ENCODE peak calls at places on chromosomes 13 and 19, in ten cellular contexts. Z, X, G, N, L, R, S, H, K and A are unnamed samples.

GRCh38 chr13:65606622-65607021 is 1623.5 kb downstream of the PCDH9 start:
- DNase-seq in Z (no peak), X (no peak), G (no peak), N (no peak), L (no peak), R (no peak), S (no peak), H (peak; percentile 14), K (no peak), A (no peak)

GRCh38 chr19:13770013-13770635 is 4.1 kb upstream of the C19orf53 start:
- DNase-seq in Z (no peak), X (no peak), G (no peak), N (peak; percentile 68), L (no peak), R (no peak), S (no peak), H (no peak), K (no peak), A (no peak)

GRCh38 chr19:13505164-13505695 is 1.0 kb downstream of the CACNA1A start:
- DNase-seq in Z (no peak), X (no peak), G (no peak), N (peak; percentile 76), L (no peak), R (no peak), S (no peak), H (no peak), K (no peak), A (no peak)

GRCh38 chr19:29823581-29824330 is 12.0 kb downstream of the CCNE1 start:
- DNase-seq in Z (peak; percentile 25), X (no peak), G (no peak), N (no peak), L (no peak), R (no peak), S (no peak), H (no peak), K (no peak), A (no peak)

GRCh38 chr19:50311723-50312635 is 17.2 kb downstream of the KCNC3 start:
- DNase-seq in Z (no peak), X (no peak), G (peak; percentile 68), N (peak; percentile 67), L (no peak), R (no peak), S (no peak), H (no peak), K (peak; percentile 62), A (no peak)

GRCh38 chr13:44108345-44108858 is 228.7 kb downstream of the LACC1 start:
- DNase-seq in Z (peak; percentile 54), X (peak; percentile 72), G (no peak), N (no peak), L (no peak), R (no peak), S (no peak), H (no peak), K (peak; percentile 83), A (no peak)

GRCh38 chr19:51976852-51977251 is 9.8 kb downstream of the ZNF350 start:
- DNase-seq in Z (no peak), X (no peak), G (no peak), N (no peak), L (no peak), R (no peak), S (no peak), H (no peak), K (no peak), A (no peak)

GRCh38 chr13:24681930-24682329 is 1.7 kb downstream of the ATP12A start:
- DNase-seq in Z (no peak), X (no peak), G (no peak), N (no peak), L (no peak), R (no peak), S (no peak), H (no peak), K (no peak), A (no peak)

GRCh38 chr13:96822900-96823299 is 171.4 kb downstream of the OXGR1 start:
- DNase-seq in Z (no peak), X (peak; percentile 49), G (no peak), N (no peak), L (peak; percentile 53), R (no peak), S (no peak), H (no peak), K (peak; percentile 60), A (no peak)

GRCh38 chr19:1313695-1314613 is 28.3 kb downstream of the EFNA2 start:
- DNase-seq in Z (no peak), X (no peak), G (peak; percentile 46), N (no peak), L (no peak), R (no peak), S (no peak), H (no peak), K (no peak), A (no peak)

GRCh38 chr13:24159921-24160324 is 597 bp upstream of the SPATA13 start:
- DNase-seq in Z (no peak), X (no peak), G (peak; percentile 73), N (no peak), L (no peak), R (no peak), S (no peak), H (no peak), K (no peak), A (no peak)

GRCh38 chr13:30418075-30418715 is 4.1 kb upstream of the UBE2L5 start:
- DNase-seq in Z (no peak), X (no peak), G (no peak), N (peak; percentile 42), L (no peak), R (no peak), S (no peak), H (no peak), K (no peak), A (no peak)

GRCh38 chr19:2333027-2333806 is 4.7 kb downstream of the SPPL2B start:
- DNase-seq in Z (no peak), X (peak; percentile 45), G (peak; percentile 85), N (no peak), L (peak; percentile 80), R (no peak), S (no peak), H (no peak), K (peak; percentile 50), A (no peak)

DNA sequence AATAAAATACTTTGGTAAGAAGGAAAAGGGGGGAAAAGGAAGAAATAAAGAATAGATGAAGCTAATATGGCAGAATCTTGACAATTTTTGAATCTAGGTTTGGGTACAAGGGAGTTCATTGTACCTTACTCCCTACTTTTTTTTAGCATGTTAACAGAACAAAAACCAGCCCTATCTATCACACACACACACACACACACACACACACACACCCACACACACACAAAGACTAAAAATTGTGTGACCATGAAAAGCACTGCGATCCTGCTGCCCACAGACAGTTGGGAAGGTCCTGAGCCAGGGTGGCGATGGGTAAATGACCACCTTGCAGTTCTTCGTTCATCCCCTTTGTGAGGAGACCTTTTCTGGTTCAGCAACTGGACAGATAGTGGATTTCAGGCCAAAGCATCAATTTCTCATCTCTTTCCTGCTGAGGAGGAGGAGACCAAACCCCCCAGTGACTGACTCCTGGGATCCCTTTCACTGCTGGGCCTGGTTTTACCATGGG is 91.8 kb downstream of the SIPA1L3 start:
- DNase-seq in Z (no peak), X (no peak), G (no peak), N (no peak), L (no peak), R (no peak), S (no peak), H (no peak), K (no peak), A (no peak)
- H3K4me3 ChIP-seq in Z (no peak overlapping the region), X (no peak overlapping the region), G (no peak overlapping the region), N (peak overlapping the region; percentile 18), L (no peak overlapping the region), R (no peak overlapping the region), S (no peak overlapping the region), H (no peak overlapping the region), K (no peak overlapping the region), A (no peak overlapping the region)

GRCh38 chr19:49152218-49152550 is 3.0 kb downstream of the HRC start:
- DNase-seq in Z (no peak), X (no peak), G (no peak), N (peak; percentile 54), L (no peak), R (no peak), S (no peak), H (no peak), K (no peak), A (no peak)
- H3K27ac ChIP-seq in Z (peak overlapping the region; percentile 60), X (peak overlapping the region; percentile 85), G (no peak overlapping the region), N (no peak overlapping the region), L (no peak overlapping the region), R (no peak overlapping the region), S (no peak overlapping the region), H (no peak overlapping the region), K (no peak overlapping the region), A (peak overlapping the region; percentile 94)

DNA sequence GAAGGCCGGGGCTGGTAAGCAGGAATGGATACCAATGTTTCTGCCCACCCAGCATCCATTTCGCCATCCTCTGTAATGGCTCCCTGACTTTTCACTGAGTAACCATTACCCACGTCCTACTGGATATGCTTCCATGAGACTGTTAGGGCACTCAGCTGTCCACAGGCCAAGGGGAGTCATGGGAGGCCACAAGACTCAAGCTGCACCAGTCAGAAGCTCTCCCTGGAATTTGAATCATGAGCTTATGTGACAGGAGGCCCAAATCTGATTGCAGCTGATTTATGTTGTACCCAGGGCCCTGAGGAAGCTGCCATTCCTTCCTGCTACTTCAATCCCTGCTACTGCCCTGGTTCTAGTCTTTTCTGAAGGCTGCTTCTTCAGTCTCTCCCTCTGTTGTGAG is 28.3 kb downstream of the DEDD2 start:
- DNase-seq in Z (no peak), X (no peak), G (no peak), N (peak; percentile 78), L (no peak), R (no peak), S (no peak), H (no peak), K (no peak), A (no peak)
- TF ChIP-seq CTCF in Z (no peak), X (no peak), G (no peak), N (no peak), L (no peak), R (no peak), S (no peak), H (no peak), K (no peak), A (no peak)

GRCh38 chr13:114130131-114130707 is 2.2 kb downstream of the RASA3 start:
- DNase-seq in Z (no peak), X (no peak), G (no peak), N (no peak), L (no peak), R (no peak), S (no peak), H (no peak), K (no peak), A (no peak)

GRCh38 chr13:114130708-114131580 is 1.5 kb downstream of the RASA3 start:
- DNase-seq in Z (no peak), X (no peak), G (peak; percentile 86), N (peak; percentile 99), L (peak; percentile 78), R (peak; percentile 82), S (no peak), H (peak; percentile 93), K (peak; percentile 57), A (no peak)

GRCh38 chr13:114132419-114133121 is at the start of gene RASA3:
- DNase-seq in Z (no peak), X (peak; percentile 82), G (peak; percentile 94), N (peak; percentile 99), L (peak; percentile 83), R (peak; percentile 82), S (peak; percentile 62), H (peak; percentile 52), K (peak; percentile 90), A (peak; percentile 89)

GRCh38 chr13:114129649-114130062 is 2.8 kb downstream of the RASA3 start:
- DNase-seq in Z (no peak), X (no peak), G (peak; percentile 15), N (no peak), L (no peak), R (no peak), S (no peak), H (no peak), K (no peak), A (no peak)

GRCh38 chr13:114131581-114132418 is 623 bp downstream of the RASA3 start:
- DNase-seq in Z (no peak), X (no peak), G (peak; percentile 78), N (peak; percentile 95), L (no peak), R (peak; percentile 70), S (no peak), H (no peak), K (no peak), A (no peak)
- H3K4me3 ChIP-seq in Z (peak overlapping the region; percentile 74), X (peak overlapping the region; percentile 95), G (peak overlapping the region; percentile 78), N (peak overlapping the region; percentile 98), L (peak overlapping the region; percentile 91), R (peak overlapping the region; percentile 96), S (peak overlapping the region; percentile 71), H (peak overlapping the region; percentile 96), K (peak overlapping the region; percentile 88), A (peak overlapping the region; percentile 91)